ENCODE peak calls at places on chromosomes 1 and 21, in eight cellular contexts. A, E, G, K, W, I, F and Y are unnamed samples.

GRCh38 chr1:20439282-20439681 is 46.7 kb downstream of the CAMK2N1 start:
- DNase-seq in A (peak; percentile 55), E (no peak), G (no peak), K (no peak), W (no peak), I (no peak), F (no peak), Y (no peak)

GRCh38 chr21:32772281-32773047 is 909 bp upstream of the PAXBP1 start:
- DNase-seq in A (peak; percentile 20), E (no peak), G (no peak), K (peak; percentile 60), W (peak; percentile 44), I (no peak), F (no peak), Y (no peak)

GRCh38 chr1:10728595-10729410 is 67.6 kb downstream of the CASZ1 start:
- DNase-seq in A (no peak), E (no peak), G (no peak), K (peak; percentile 74), W (no peak), I (no peak), F (no peak), Y (no peak)

GRCh38 chr1:228416217-228416971 is at the start of gene TRIM17:
- DNase-seq in A (no peak), E (no peak), G (no peak), K (peak; percentile 35), W (no peak), I (peak; percentile 41), F (no peak), Y (no peak)

GRCh38 chr1:91846007-91846620 is 39.8 kb downstream of the TGFBR3 start:
- DNase-seq in A (peak; percentile 46), E (no peak), G (peak; percentile 38), K (peak; percentile 72), W (peak; percentile 27), I (no peak), F (no peak), Y (peak; percentile 69)

GRCh38 chr1:207750901-207751300 is 953 bp upstream of the CD46 start:
- DNase-seq in A (no peak), E (no peak), G (no peak), K (no peak), W (no peak), I (no peak), F (no peak), Y (no peak)

GRCh38 chr1:220890582-220890981 is 11.3 kb downstream of the HLX start:
- DNase-seq in A (no peak), E (no peak), G (no peak), K (no peak), W (no peak), I (no peak), F (no peak), Y (no peak)

GRCh38 chr1:155977607-155978324 is 581 bp downstream of the ARHGEF2 start:
- DNase-seq in A (no peak), E (no peak), G (no peak), K (peak; percentile 48), W (no peak), I (peak; percentile 35), F (no peak), Y (no peak)

GRCh38 chr1:240232548-240232947 is 140.9 kb downstream of the FMN2 start:
- DNase-seq in A (peak; percentile 67), E (no peak), G (no peak), K (no peak), W (no peak), I (no peak), F (no peak), Y (no peak)

GRCh38 chr21:36676039-36676950 is 22.6 kb upstream of the SIM2 start:
- DNase-seq in A (no peak), E (no peak), G (no peak), K (no peak), W (no peak), I (no peak), F (no peak), Y (no peak)

GRCh38 chr1:219771039-219771438 is 157.3 kb downstream of the SLC30A10 start:
- DNase-seq in A (peak; percentile 97), E (peak; percentile 77), G (no peak), K (no peak), W (no peak), I (peak; percentile 40), F (no peak), Y (no peak)

GRCh38 chr21:17462276-17462981 is 50.4 kb upstream of the CXADR start:
- DNase-seq in A (peak; percentile 42), E (no peak), G (no peak), K (no peak), W (peak; percentile 83), I (no peak), F (no peak), Y (no peak)

GRCh38 chr1:211876849-211877248 is 46.3 kb upstream of the LPGAT1 start:
- DNase-seq in A (no peak), E (no peak), G (no peak), K (no peak), W (no peak), I (no peak), F (no peak), Y (no peak)

GRCh38 chr1:193807208-193807607 is 620.8 kb upstream of the B3GALT2 start:
- DNase-seq in A (no peak), E (no peak), G (no peak), K (no peak), W (no peak), I (no peak), F (no peak), Y (no peak)

GRCh38 chr1:19814681-19815503 is at the start of gene RNF186:
- DNase-seq in A (no peak), E (no peak), G (peak; percentile 19), K (peak; percentile 67), W (peak; percentile 90), I (peak; percentile 41), F (no peak), Y (no peak)

GRCh38 chr1:39130297-39130696 is 74.2 kb upstream of the MACF1 start:
- DNase-seq in A (peak; percentile 87), E (no peak), G (no peak), K (no peak), W (no peak), I (no peak), F (no peak), Y (no peak)

GRCh38 chr1:151823175-151823574 is 8.4 kb downstream of the RORC start:
- DNase-seq in A (no peak), E (no peak), G (no peak), K (no peak), W (no peak), I (no peak), F (no peak), Y (no peak)

GRCh38 chr1:52918201-52918600 is 3.3 kb downstream of the ECHDC2 start:
- DNase-seq in A (no peak), E (no peak), G (no peak), K (no peak), W (no peak), I (no peak), F (no peak), Y (no peak)

GRCh38 chr1:224168859-224169380 is 14.1 kb upstream of the DEGS1 start:
- DNase-seq in A (peak; percentile 91), E (no peak), G (no peak), K (no peak), W (no peak), I (no peak), F (no peak), Y (peak; percentile 52)

DNA sequence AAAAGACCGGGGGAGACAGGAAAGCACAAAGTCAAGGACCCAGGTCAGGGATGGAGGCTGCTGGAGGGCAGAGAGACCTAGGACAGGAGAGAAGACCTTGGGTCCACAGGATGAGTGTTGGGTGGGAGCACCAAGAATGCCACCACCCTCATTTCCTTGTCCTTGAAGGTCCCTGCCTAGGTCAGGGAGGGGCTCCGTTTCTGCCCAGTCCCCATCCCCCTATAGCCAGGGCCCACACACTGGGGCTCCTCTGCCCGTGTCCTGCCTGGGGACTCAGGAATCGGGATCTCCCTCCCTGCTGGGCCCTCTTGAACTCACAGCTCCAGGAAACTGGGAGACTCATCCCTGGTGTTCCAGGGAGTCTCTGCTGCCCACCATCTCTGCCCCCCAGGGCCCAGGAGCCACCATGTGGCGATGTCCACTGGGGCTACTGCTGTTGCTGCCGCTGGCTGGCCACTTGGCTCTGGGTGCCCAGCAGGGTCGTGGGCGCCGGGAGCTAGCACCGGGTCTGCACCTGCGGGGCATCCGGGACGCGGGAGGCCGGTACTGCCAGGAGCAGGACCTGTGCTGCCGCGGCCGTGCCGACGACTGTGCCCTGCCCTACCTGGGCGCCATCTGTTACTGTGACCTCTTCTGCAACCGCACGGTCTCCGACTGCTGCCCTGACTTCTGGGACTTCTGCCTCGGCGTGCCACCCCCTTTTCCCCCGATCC is 584 bp downstream of the TINAGL1 start:
- DNase-seq in A (no peak), E (no peak), G (no peak), K (no peak), W (peak; percentile 61), I (peak; percentile 27), F (peak; percentile 87), Y (peak; percentile 30)
- TF ChIP-seq POLR2A in A (no peak), E (no peak), G (no peak), K (no peak), W (no peak), I (no peak), F (no peak), Y (no peak)

GRCh38 chr1:107741242-107741641 is 223.7 kb downstream of the VAV3 start:
- DNase-seq in A (no peak), E (no peak), G (no peak), K (no peak), W (no peak), I (no peak), F (no peak), Y (no peak)

GRCh38 chr1:107740574-107740973 is 224.4 kb downstream of the VAV3 start:
- DNase-seq in A (no peak), E (no peak), G (no peak), K (no peak), W (no peak), I (no peak), F (no peak), Y (no peak)

GRCh38 chr1:107739183-107739582 is 225.8 kb downstream of the VAV3 start:
- DNase-seq in A (no peak), E (no peak), G (peak; percentile 2), K (no peak), W (no peak), I (no peak), F (no peak), Y (no peak)

DNA sequence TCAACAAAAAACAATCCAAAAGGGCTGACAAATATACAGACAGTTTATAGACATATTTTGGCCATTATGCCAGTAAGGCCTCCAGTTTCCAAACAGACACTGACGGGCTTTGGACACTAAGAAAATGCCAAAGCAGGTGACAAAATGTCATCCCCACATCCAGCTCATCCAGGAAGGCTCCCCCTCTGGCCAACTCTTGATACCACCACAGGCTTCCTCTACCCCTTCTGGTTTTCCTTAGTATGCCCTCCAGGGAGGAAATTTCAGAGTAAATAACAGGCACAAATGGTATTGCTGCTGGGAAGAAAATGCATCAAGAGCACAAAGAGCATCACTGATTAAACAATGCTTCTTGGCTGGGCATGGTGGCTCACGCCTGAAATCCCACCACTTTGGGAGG is 225.3 kb downstream of the VAV3 start:
- DNase-seq in A (no peak), E (no peak), G (no peak), K (no peak), W (no peak), I (no peak), F (no peak), Y (no peak)
- TF ChIP-seq CTCF in A (no peak), E (no peak), G (no peak), K (no peak), W (no peak), I (no peak), F (no peak), Y (no peak)

GRCh38 chr1:7607097-7607496 is 164.0 kb upstream of the VAMP3 start:
- DNase-seq in A (no peak), E (no peak), G (no peak), K (no peak), W (no peak), I (no peak), F (no peak), Y (no peak)
- TF ChIP-seq POLR2A in A (no peak), E (no peak), G (no peak), K (no peak), W (no peak), I (no peak), F (no peak), Y (no peak)

GRCh38 chr1:25476186-25477097 is 45.7 kb downstream of the MACO1 start:
- DNase-seq in A (no peak), E (no peak), G (no peak), K (no peak), W (no peak), I (no peak), F (no peak), Y (no peak)
- TF ChIP-seq CTCF in A (no peak), E (no peak), G (no peak), K (no peak), W (no peak), I (no peak), F (no peak), Y (no peak)